ENCODE peak calls at places on chromosome 14, in nine cellular contexts. Y, V, O, T, P, J, A, H and D are unnamed samples.

GRCh38 chr14:99936056-99936455 is 129.2 kb upstream of the EVL start:
- DNase-seq in T (peak), O (no peak), A (no peak), H (no peak), V (no peak), Y (no peak), P (no peak), J (no peak), D (no peak)

GRCh38 chr14:91424813-91425719 is 7.4 kb upstream of the CCDC88C start:
- DNase-seq in T (peak), A (no peak), J (no peak), O (no peak), P (no peak), V (no peak), Y (no peak), H (no peak), D (no peak)

GRCh38 chr14:30779210-30779609 is 95.1 kb upstream of the COCH start:
- DNase-seq in H (no peak), P (no peak), J (no peak), V (no peak), T (peak), Y (no peak), A (peak), O (no peak), D (no peak)

GRCh38 chr14:50001999-50002925 is 109.4 kb downstream of the ARF6 start:
- DNase-seq in P (peak), A (peak), J (no peak), Y (peak), T (no peak), V (peak), H (no peak), O (peak), D (no peak)

GRCh38 chr14:75824328-75824727 is 157.5 kb downstream of the TGFB3 start:
- DNase-seq in P (no peak), Y (no peak), J (no peak), O (no peak), T (no peak), H (no peak), A (peak), V (no peak), D (no peak)

GRCh38 chr14:102760485-102761193 is 16.6 kb upstream of the TRAF3 start:
- DNase-seq in A (no peak), J (no peak), O (no peak), T (no peak), P (no peak), H (no peak), V (no peak), Y (no peak), D (no peak)

GRCh38 chr14:68468437-68469207 is 324.2 kb downstream of the ZFP36L1 start:
- DNase-seq in T (peak), Y (peak), P (peak), O (no peak), J (no peak), A (peak), H (no peak), V (no peak), D (peak)

GRCh38 chr14:104115691-104116543 is 22.5 kb upstream of the KIF26A start:
- DNase-seq in H (no peak), P (peak), T (peak), O (no peak), A (no peak), J (peak), Y (no peak), V (no peak), D (no peak)

GRCh38 chr14:81400852-81401251 is 728 bp upstream of the STON2 start:
- DNase-seq in Y (no peak), J (no peak), A (no peak), O (no peak), H (no peak), V (no peak), T (peak), P (peak), D (peak)

GRCh38 chr14:100476012-100476822 is 111.0 kb downstream of the BEGAIN start:
- DNase-seq in H (no peak), J (no peak), P (peak), V (no peak), A (no peak), Y (no peak), O (no peak), T (peak), D (peak)

GRCh38 chr14:37622231-37622923 is 26.9 kb downstream of the TTC6 start:
- DNase-seq in J (no peak), V (no peak), H (no peak), Y (no peak), A (no peak), P (peak), O (no peak), T (no peak), D (no peak)

GRCh38 chr14:55115433-55115832 is 13.6 kb upstream of the LGALS3 start:
- DNase-seq in O (no peak), P (no peak), A (no peak), V (no peak), H (no peak), Y (no peak), T (no peak), J (no peak), D (no peak)

GRCh38 chr14:20661197-20661596 is 19.7 kb upstream of the OR6S1 start:
- DNase-seq in A (no peak), J (no peak), H (no peak), T (no peak), O (no peak), P (no peak), Y (no peak), V (no peak), D (no peak)

GRCh38 chr14:34781242-34781641 is 66.8 kb upstream of the CFL2 start:
- DNase-seq in H (no peak), P (peak), T (peak), A (peak), V (no peak), O (no peak), Y (no peak), J (no peak), D (peak)

GRCh38 chr14:100376751-100377171 is 53.6 kb downstream of the SLC25A47 start:
- DNase-seq in H (no peak), Y (no peak), O (no peak), T (peak), A (no peak), P (no peak), V (no peak), J (no peak), D (peak)

GRCh38 chr14:79516009-79516408 is 695.3 kb downstream of the DIO2 start:
- DNase-seq in H (no peak), V (no peak), P (no peak), Y (no peak), A (no peak), O (no peak), T (no peak), J (no peak), D (no peak)

GRCh38 chr14:23186913-23187654 is 3.6 kb upstream of the SLC7A8 start:
- DNase-seq in T (peak), H (no peak), A (peak), V (no peak), O (no peak), J (no peak), Y (no peak), P (peak), D (peak)

GRCh38 chr14:101723061-101723595 is 38.4 kb upstream of the PPP2R5C start:
- DNase-seq in H (no peak), T (no peak), Y (no peak), P (no peak), O (no peak), A (no peak), J (no peak), V (no peak), D (no peak)

GRCh38 chr14:76307786-76308780 is 67.9 kb upstream of the ESRRB start:
- DNase-seq in V (no peak), O (no peak), P (no peak), J (no peak), T (peak), H (no peak), A (no peak), Y (no peak), D (peak)

GRCh38 chr14:37623552-37623951 is 28.1 kb downstream of the TTC6 start:
- DNase-seq in P (peak), A (no peak), Y (no peak), T (peak), V (no peak), H (no peak), O (no peak), J (peak), D (peak)